ENCODE peak calls at places on chromosomes 6 and 20, in seven cellular contexts. G is amygdala, D is mucosa of gallbladder, P is psoas muscle, W is DMS 273 treated with DMSO at 0.1 percent for 48 hours, M is upper lobe of left lung, T is hepatocyte. Z is an unnamed sample.

GRCh38 chr20:11777861-11778570 is 139.7 kb upstream of the BTBD3 start:
- DNase-seq in P (no peak), M (no peak), D (no peak), G (no peak), T (no peak), W (no peak), Z (peak)

GRCh38 chr20:2026004-2026403 is 32.1 kb upstream of the PDYN start:
- DNase-seq in D (no peak), P (no peak), G (no peak), M (peak), T (no peak), W (no peak), Z (no peak)

GRCh38 chr6:100404051-100404450 is 60.7 kb downstream of the SIM1 start:
- DNase-seq in P (no peak), G (no peak), T (no peak), M (no peak), D (no peak), W (no peak), Z (no peak)

GRCh38 chr6:64890609-64891008 is 816.4 kb downstream of the EYS start:
- DNase-seq in G (no peak), D (no peak), T (no peak), M (no peak), P (no peak), W (no peak), Z (no peak)

GRCh38 chr6:17061097-17061496 is 40.8 kb upstream of the STMND1 start:
- DNase-seq in D (no peak), T (no peak), G (no peak), P (no peak), W (no peak), M (no peak), Z (no peak)

GRCh38 chr20:913306-913849 is 2.8 kb downstream of the ANGPT4 start:
- DNase-seq in D (no peak), M (no peak), T (no peak), W (no peak), P (no peak), G (no peak), Z (no peak)

GRCh38 chr20:7094438-7094997 is 327.0 kb downstream of the BMP2 start:
- DNase-seq in G (peak), W (no peak), D (no peak), T (peak), M (no peak), P (no peak), Z (no peak)

GRCh38 chr6:112831022-112831421 is 483.9 kb downstream of the RFPL4B start:
- DNase-seq in T (no peak), G (no peak), M (no peak), D (no peak), P (no peak), W (no peak), Z (no peak)

GRCh38 chr6:55778704-55779103 is 96.7 kb downstream of the BMP5 start:
- DNase-seq in M (no peak), T (no peak), P (no peak), D (no peak), W (no peak), G (no peak), Z (no peak)

GRCh38 chr6:114342086-114342825 is 567 bp downstream of the HS3ST5 start:
- DNase-seq in T (peak), G (peak), P (peak), W (no peak), M (peak), D (no peak), Z (peak)

GRCh38 chr6:167546611-167547327 is 221.9 kb downstream of the TTLL2 start:
- DNase-seq in G (no peak), W (no peak), T (no peak), D (peak), P (no peak), M (no peak), Z (no peak)

GRCh38 chr20:17933711-17934110 is 34.9 kb downstream of the SNX5 start:
- DNase-seq in P (no peak), T (no peak), G (no peak), M (no peak), W (no peak), D (no peak), Z (no peak)

GRCh38 chr6:111972714-111973678 is 80.9 kb upstream of the CCN6 start:
- DNase-seq in W (peak), G (no peak), M (no peak), D (peak), P (peak), T (peak), Z (no peak)

GRCh38 chr6:125753218-125753936 is 3.9 kb downstream of the HEY2 start:
- DNase-seq in D (no peak), M (no peak), T (no peak), W (no peak), P (no peak), G (no peak), Z (no peak)

GRCh38 chr20:62801284-62802010 is 3.2 kb upstream of the OGFR start:
- DNase-seq in W (no peak), D (no peak), T (no peak), G (no peak), M (peak), P (no peak), Z (no peak)

GRCh38 chr20:34058831-34059230 is 53.2 kb downstream of the EIF2S2 start:
- DNase-seq in D (no peak), W (no peak), T (no peak), G (no peak), M (no peak), P (no peak), Z (no peak)

GRCh38 chr6:166436195-166437139 is 53.7 kb upstream of the MPC1 start:
- DNase-seq in G (no peak), W (no peak), T (no peak), P (no peak), D (no peak), M (no peak), Z (no peak)